ENCODE peak calls at places on chromosomes 4 and X, in four cellular contexts. C, W, T and K are unnamed samples.

GRCh38 chr4:169066934-169067333 is 56.9 kb upstream of the CBR4 start:
- DNase-seq in C (no peak), W (no peak), T (no peak), K (no peak)

GRCh38 chr4:107333518-107333917 is 297.4 kb upstream of the DKK2 start:
- DNase-seq in C (no peak), W (no peak), T (no peak), K (no peak)

GRCh38 chrX:23662187-23662586 is 5.1 kb upstream of the PRDX4 start:
- DNase-seq in C (no peak), W (no peak), T (no peak), K (no peak)

GRCh38 chrX:129609395-129609794 is 45.4 kb downstream of the APLN start:
- DNase-seq in C (no peak), W (no peak), T (no peak), K (no peak)

GRCh38 chr4:120066182-120066524 is 495 bp downstream of the MAD2L1 start:
- DNase-seq in C (no peak), W (peak), T (no peak), K (no peak)

GRCh38 chr4:85210353-85210752 is 243.9 kb upstream of the WDFY3 start:
- DNase-seq in C (no peak), W (no peak), T (peak), K (no peak)

GRCh38 chrX:115344885-115345653 is 55.6 kb downstream of the LUZP4 start:
- DNase-seq in C (peak), W (peak), T (peak), K (peak)

GRCh38 chr4:2619459-2619858 is 83.0 kb downstream of the FAM193A start:
- DNase-seq in C (peak), W (peak), T (no peak), K (no peak)

GRCh38 chrX:86148024-86148511 is at the start of gene DACH2:
- DNase-seq in C (peak), W (peak), T (peak), K (peak)

GRCh38 chr4:109375778-109376414 is 57.7 kb upstream of the SEC24B start:
- DNase-seq in C (no peak), W (no peak), T (peak), K (no peak)

GRCh38 chr4:7209699-7210098 is 17.4 kb downstream of the SORCS2 start:
- DNase-seq in C (no peak), W (no peak), T (no peak), K (no peak)

GRCh38 chr4:35559559-35560365 is 684.6 kb downstream of the ARAP2 start:
- DNase-seq in C (no peak), W (peak), T (peak), K (peak)

GRCh38 chrX:19017271-19017670 is 33.4 kb upstream of the PHKA2 start:
- DNase-seq in C (no peak), W (peak), T (peak), K (no peak)

GRCh38 chrX:134418317-134419113 is 41.5 kb upstream of the HPRT1 start:
- DNase-seq in C (no peak), W (no peak), T (no peak), K (no peak)

GRCh38 chrX:118730500-118731247 is 3.3 kb downstream of the IL13RA1 start:
- DNase-seq in C (no peak), W (no peak), T (peak), K (no peak)

GRCh38 chrX:154000051-154000450 is 19.7 kb downstream of the IRAK1 start:
- DNase-seq in C (no peak), W (peak), T (peak), K (no peak)

GRCh38 chrX:150844016-150844415 is 54.5 kb downstream of the CD99L2 start:
- DNase-seq in C (no peak), W (no peak), T (peak), K (no peak)

GRCh38 chrX:123476636-123477219 is 256.1 kb downstream of the THOC2 start:
- DNase-seq in C (no peak), W (peak), T (no peak), K (no peak)

GRCh38 chrX:118718737-118719136 is 8.7 kb upstream of the IL13RA1 start:
- DNase-seq in C (no peak), W (no peak), T (no peak), K (no peak)

GRCh38 chrX:3803305-3803704 is 89.9 kb upstream of the PRKX start:
- DNase-seq in C (no peak), W (no peak), T (no peak), K (no peak)

GRCh38 chr4:142045996-142046395 is 409.6 kb downstream of the IL15 start:
- DNase-seq in C (no peak), W (no peak), T (peak), K (no peak)

GRCh38 chr4:142041788-142042187 is 405.4 kb downstream of the IL15 start:
- DNase-seq in C (no peak), W (no peak), T (no peak), K (no peak)

GRCh38 chr4:142043509-142043908 is 407.1 kb downstream of the IL15 start:
- DNase-seq in C (no peak), W (no peak), T (no peak), K (no peak)

GRCh38 chr4:142040043-142040442 is 403.7 kb downstream of the IL15 start:
- DNase-seq in C (no peak), W (peak), T (no peak), K (no peak)

DNA sequence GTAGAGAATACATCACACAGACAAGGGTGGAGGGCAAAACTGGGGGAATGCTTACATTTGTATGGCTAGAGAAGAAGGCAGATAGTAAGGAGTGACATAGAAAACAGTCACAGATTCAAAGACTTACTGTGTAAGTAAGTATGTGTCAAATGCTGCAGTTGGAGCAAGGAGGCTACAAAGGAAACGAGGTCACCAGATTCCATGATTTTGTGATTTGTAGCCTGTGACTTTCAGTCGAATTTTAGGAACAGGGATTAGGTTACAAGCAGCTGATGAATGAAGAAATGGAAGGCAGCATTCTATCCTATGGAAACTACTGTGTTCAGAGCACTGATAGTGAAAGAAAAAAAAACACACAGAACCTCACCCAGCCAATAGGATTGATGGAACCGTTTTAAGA is 407.9 kb downstream of the IL15 start:
- DNase-seq in C (no peak), W (peak), T (no peak), K (no peak)
- H3K4me3 ChIP-seq in C (no peak), W (peak), T (no peak), K (no peak)

GRCh38 chr4:79298027-79298426 is 27.8 kb downstream of the NAA11 start:
- DNase-seq in C (no peak), W (no peak), T (no peak), K (no peak)
- TF ChIP-seq CTCF in C (no peak), W (peak), T (no peak), K (no peak)

DNA sequence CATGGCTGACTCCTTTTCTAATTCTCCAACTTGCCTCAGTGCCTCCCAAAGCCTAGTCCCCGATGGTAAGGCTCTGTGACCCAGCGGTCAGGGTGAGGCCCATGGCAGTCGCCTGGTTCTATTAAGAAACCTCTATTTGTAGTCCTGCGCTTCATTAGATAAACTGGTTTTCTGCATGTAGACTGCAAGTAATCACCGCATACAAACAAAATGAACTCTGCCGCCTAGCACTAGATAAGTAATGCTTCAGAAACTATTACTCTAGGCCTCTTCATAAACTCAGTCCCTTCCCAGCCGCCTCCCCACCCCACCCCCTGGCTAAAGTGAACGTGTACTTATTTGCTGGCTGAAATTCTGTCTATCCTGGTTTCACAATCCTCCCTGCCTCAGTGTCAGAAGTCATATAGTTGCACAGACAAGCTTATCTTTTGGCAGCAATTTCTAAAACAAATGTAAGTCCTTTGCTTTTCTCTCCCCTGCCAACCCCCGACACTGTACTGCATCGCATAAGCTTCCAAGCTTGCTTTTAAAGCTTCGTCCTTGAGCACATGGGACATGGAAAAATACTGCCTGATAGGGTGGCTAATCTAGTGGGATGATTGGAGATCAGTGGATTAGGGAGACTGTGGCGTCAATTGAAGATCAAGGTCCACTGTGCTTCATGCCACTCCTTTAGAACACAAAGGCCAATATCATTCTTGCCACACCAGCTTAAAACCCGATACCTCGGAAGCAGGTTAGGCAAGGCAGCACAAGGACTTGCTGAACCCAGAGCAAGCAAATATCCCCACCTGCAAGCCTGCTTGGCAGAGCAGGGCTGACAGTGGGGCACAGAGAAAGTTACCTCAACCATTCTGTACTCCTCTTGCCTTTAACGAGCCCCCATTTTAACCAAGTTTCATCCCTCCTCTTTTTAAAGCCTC is 125.8 kb downstream of the IRF2 start:
- DNase-seq in C (no peak), W (no peak), T (peak), K (peak)
- H3K4me3 ChIP-seq in C (no peak), W (no peak), T (no peak), K (no peak)

DNA sequence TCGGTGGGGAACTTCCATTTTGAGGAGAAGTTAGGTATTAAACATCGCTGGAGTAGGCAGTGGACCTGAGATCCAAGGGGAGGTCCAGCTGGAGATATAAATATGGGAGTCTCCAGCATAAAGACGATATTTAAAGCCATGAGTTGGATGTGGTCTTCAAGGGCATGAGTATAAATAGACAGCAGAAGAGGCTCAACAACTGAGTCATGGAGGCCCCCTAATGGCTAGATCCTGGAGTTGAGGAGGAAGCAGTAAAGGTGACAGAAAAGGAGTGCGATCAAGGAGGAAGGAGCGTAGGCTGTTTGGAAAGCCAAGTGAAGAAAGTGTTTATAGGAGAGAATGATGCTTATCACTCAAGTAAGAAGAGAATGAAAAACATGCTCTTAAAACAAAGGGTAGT is 18.1 kb upstream of the APBB2 start:
- DNase-seq in C (no peak), W (peak), T (no peak), K (no peak)
- TF ChIP-seq CTCF in C (no peak), W (peak), T (no peak), K (no peak)

GRCh38 chrX:69429339-69430014 is 74.6 kb upstream of the NALF2 start:
- DNase-seq in C (no peak), W (no peak), T (no peak), K (no peak)

GRCh38 chrX:69428216-69428615 is 75.9 kb upstream of the NALF2 start:
- DNase-seq in C (no peak), W (no peak), T (no peak), K (no peak)

GRCh38 chrX:69430730-69431129 is 73.4 kb upstream of the NALF2 start:
- DNase-seq in C (no peak), W (no peak), T (no peak), K (no peak)

GRCh38 chrX:69431417-69431816 is 72.7 kb upstream of the NALF2 start:
- DNase-seq in C (no peak), W (no peak), T (no peak), K (no peak)
- H3K4me3 ChIP-seq in C (no peak), W (no peak), T (no peak), K (no peak)

GRCh38 chr4:10625130-10625529 is 59.4 kb downstream of the CLNK start:
- DNase-seq in C (no peak), W (no peak), T (no peak), K (no peak)

GRCh38 chr4:10623862-10624261 is 60.7 kb downstream of the CLNK start:
- DNase-seq in C (no peak), W (no peak), T (no peak), K (no peak)

GRCh38 chr4:10623241-10623640 is 61.3 kb downstream of the CLNK start:
- DNase-seq in C (no peak), W (no peak), T (peak), K (no peak)

GRCh38 chr4:10620935-10621488 is 63.6 kb downstream of the CLNK start:
- DNase-seq in C (no peak), W (peak), T (no peak), K (no peak)

GRCh38 chr4:10622728-10623127 is 61.8 kb downstream of the CLNK start:
- DNase-seq in C (no peak), W (peak), T (peak), K (no peak)
- TF ChIP-seq CTCF in C (no peak), W (peak), T (peak), K (no peak)

DNA sequence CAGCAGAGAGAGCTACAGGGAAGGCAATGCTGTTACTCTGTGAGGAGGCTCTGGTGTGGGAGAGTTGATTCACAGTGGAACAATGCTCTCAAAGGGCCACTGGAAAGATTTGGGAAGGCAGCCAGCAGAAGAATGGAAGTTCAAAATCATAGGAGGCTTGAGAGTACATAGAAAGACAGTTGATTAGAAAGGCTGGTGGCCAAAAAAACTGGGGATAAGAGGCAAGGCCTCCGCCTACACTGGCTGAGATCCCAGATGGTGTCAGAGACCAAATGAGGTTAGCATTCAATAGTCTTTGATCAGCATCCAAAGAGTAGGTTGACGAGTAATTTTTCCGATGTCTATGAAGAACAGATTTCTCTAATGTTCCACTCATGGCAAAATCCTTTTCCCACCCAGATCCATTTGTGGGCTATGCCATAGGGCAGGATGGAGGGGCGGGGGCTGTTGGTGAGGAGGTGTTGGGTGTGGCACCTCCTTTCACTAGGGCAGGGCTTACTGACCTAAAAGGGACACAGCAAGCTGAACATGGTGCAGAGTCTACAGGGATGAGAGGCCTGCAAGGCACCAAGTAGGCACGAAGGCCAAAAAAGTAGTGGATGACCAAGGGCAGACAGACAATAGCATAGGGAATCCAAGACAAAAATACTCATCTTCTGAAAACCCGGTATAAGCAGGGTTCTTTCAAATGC is 15.1 kb downstream of the TEC start:
- DNase-seq in C (no peak), W (no peak), T (no peak), K (no peak)
- H3K4me3 ChIP-seq in C (no peak), W (no peak), T (no peak), K (no peak)